ENCODE peak calls at places on chromosomes 1 and 21, in four cellular contexts. One of them, this sample, is unnamed.

GRCh38 chr21:33541105-33541711 is 709 bp downstream of the GART start:
- DNase-seq in prostate gland: no peak
- DNase-seq in fibroblast of the aortic adventitia: peak
- DNase-seq in activated CD8-positive, alpha-beta T cell treated with anti-CD3 and anti-CD28 coated beads for 36 hours: peak
- DNase-seq in this sample: no peak

GRCh38 chr1:151165281-151165737 is 393 bp downstream of the LYSMD1 start:
- DNase-seq in prostate gland: peak
- DNase-seq in fibroblast of the aortic adventitia: peak
- DNase-seq in activated CD8-positive, alpha-beta T cell treated with anti-CD3 and anti-CD28 coated beads for 36 hours: peak
- DNase-seq in this sample: no peak

GRCh38 chr21:15667824-15668223 is 62.0 kb upstream of the USP25 start:
- DNase-seq in prostate gland: no peak
- DNase-seq in fibroblast of the aortic adventitia: no peak
- DNase-seq in activated CD8-positive, alpha-beta T cell treated with anti-CD3 and anti-CD28 coated beads for 36 hours: no peak
- DNase-seq in this sample: no peak

GRCh38 chr1:116373451-116374339 is 651 bp downstream of the ATP1A1 start:
- DNase-seq in prostate gland: peak
- DNase-seq in fibroblast of the aortic adventitia: peak
- DNase-seq in activated CD8-positive, alpha-beta T cell treated with anti-CD3 and anti-CD28 coated beads for 36 hours: peak
- DNase-seq in this sample: peak

GRCh38 chr1:199866210-199866617 is 161.3 kb upstream of the NR5A2 start:
- DNase-seq in prostate gland: no peak
- DNase-seq in fibroblast of the aortic adventitia: no peak
- DNase-seq in activated CD8-positive, alpha-beta T cell treated with anti-CD3 and anti-CD28 coated beads for 36 hours: no peak
- DNase-seq in this sample: no peak

GRCh38 chr1:228471762-228472398 is 15.3 kb upstream of the RNF187 start:
- DNase-seq in prostate gland: no peak
- DNase-seq in fibroblast of the aortic adventitia: peak
- DNase-seq in activated CD8-positive, alpha-beta T cell treated with anti-CD3 and anti-CD28 coated beads for 36 hours: peak
- DNase-seq in this sample: no peak

GRCh38 chr1:76944942-76945341 is 77.7 kb downstream of the ST6GALNAC5 start:
- DNase-seq in prostate gland: no peak
- DNase-seq in fibroblast of the aortic adventitia: no peak
- DNase-seq in activated CD8-positive, alpha-beta T cell treated with anti-CD3 and anti-CD28 coated beads for 36 hours: no peak
- DNase-seq in this sample: no peak

GRCh38 chr1:235056937-235057336 is 71.7 kb downstream of the TOMM20 start:
- DNase-seq in prostate gland: no peak
- DNase-seq in fibroblast of the aortic adventitia: no peak
- DNase-seq in activated CD8-positive, alpha-beta T cell treated with anti-CD3 and anti-CD28 coated beads for 36 hours: peak
- DNase-seq in this sample: no peak

GRCh38 chr1:32471695-32472362 is 7.0 kb downstream of the ZBTB8B start:
- DNase-seq in prostate gland: no peak
- DNase-seq in fibroblast of the aortic adventitia: no peak
- DNase-seq in activated CD8-positive, alpha-beta T cell treated with anti-CD3 and anti-CD28 coated beads for 36 hours: no peak
- DNase-seq in this sample: no peak

GRCh38 chr1:14136152-14136763 is 436.3 kb downstream of the PRDM2 start:
- DNase-seq in prostate gland: no peak
- DNase-seq in fibroblast of the aortic adventitia: no peak
- DNase-seq in activated CD8-positive, alpha-beta T cell treated with anti-CD3 and anti-CD28 coated beads for 36 hours: no peak
- DNase-seq in this sample: no peak

GRCh38 chr21:39463308-39463707 is 11.5 kb downstream of the SH3BGR start:
- DNase-seq in prostate gland: no peak
- DNase-seq in fibroblast of the aortic adventitia: no peak
- DNase-seq in activated CD8-positive, alpha-beta T cell treated with anti-CD3 and anti-CD28 coated beads for 36 hours: no peak
- DNase-seq in this sample: no peak

GRCh38 chr1:199472025-199472424 is 555.5 kb upstream of the NR5A2 start:
- DNase-seq in prostate gland: no peak
- DNase-seq in fibroblast of the aortic adventitia: peak
- DNase-seq in activated CD8-positive, alpha-beta T cell treated with anti-CD3 and anti-CD28 coated beads for 36 hours: no peak
- DNase-seq in this sample: no peak

GRCh38 chr21:37631319-37632117 is 264.9 kb downstream of the DYRK1A start:
- DNase-seq in prostate gland: peak
- DNase-seq in fibroblast of the aortic adventitia: no peak
- DNase-seq in activated CD8-positive, alpha-beta T cell treated with anti-CD3 and anti-CD28 coated beads for 36 hours: peak
- DNase-seq in this sample: no peak

GRCh38 chr21:34690041-34690792 is 21.4 kb downstream of the CLIC6 start:
- DNase-seq in prostate gland: no peak
- DNase-seq in fibroblast of the aortic adventitia: no peak
- DNase-seq in activated CD8-positive, alpha-beta T cell treated with anti-CD3 and anti-CD28 coated beads for 36 hours: no peak
- DNase-seq in this sample: no peak

GRCh38 chr1:6570987-6571386 is 8.8 kb upstream of the ZBTB48 start:
- DNase-seq in prostate gland: no peak
- DNase-seq in fibroblast of the aortic adventitia: no peak
- DNase-seq in activated CD8-positive, alpha-beta T cell treated with anti-CD3 and anti-CD28 coated beads for 36 hours: no peak
- DNase-seq in this sample: no peak

GRCh38 chr1:91608876-91609275 is 108.2 kb downstream of the CDC7 start:
- DNase-seq in prostate gland: no peak
- DNase-seq in fibroblast of the aortic adventitia: peak
- DNase-seq in activated CD8-positive, alpha-beta T cell treated with anti-CD3 and anti-CD28 coated beads for 36 hours: no peak
- DNase-seq in this sample: no peak

GRCh38 chr1:3590951-3591865 is 20.1 kb downstream of the MEGF6 start:
- DNase-seq in prostate gland: no peak
- DNase-seq in fibroblast of the aortic adventitia: no peak
- DNase-seq in activated CD8-positive, alpha-beta T cell treated with anti-CD3 and anti-CD28 coated beads for 36 hours: peak
- DNase-seq in this sample: no peak

GRCh38 chr1:155974208-155975165 is 3.9 kb downstream of the ARHGEF2 start:
- DNase-seq in prostate gland: no peak
- DNase-seq in fibroblast of the aortic adventitia: no peak
- DNase-seq in activated CD8-positive, alpha-beta T cell treated with anti-CD3 and anti-CD28 coated beads for 36 hours: no peak
- DNase-seq in this sample: no peak

GRCh38 chr21:27571706-27572105 is 604.8 kb upstream of the ADAMTS5 start:
- DNase-seq in prostate gland: no peak
- DNase-seq in fibroblast of the aortic adventitia: no peak
- DNase-seq in activated CD8-positive, alpha-beta T cell treated with anti-CD3 and anti-CD28 coated beads for 36 hours: no peak
- DNase-seq in this sample: no peak

GRCh38 chr1:7403265-7404045 is 367.6 kb upstream of the VAMP3 start:
- DNase-seq in prostate gland: peak
- DNase-seq in fibroblast of the aortic adventitia: no peak
- DNase-seq in activated CD8-positive, alpha-beta T cell treated with anti-CD3 and anti-CD28 coated beads for 36 hours: no peak
- DNase-seq in this sample: no peak

GRCh38 chr1:24929091-24929875 is 793 bp downstream of the RUNX3 start:
- DNase-seq in prostate gland: no peak
- DNase-seq in fibroblast of the aortic adventitia: no peak
- DNase-seq in activated CD8-positive, alpha-beta T cell treated with anti-CD3 and anti-CD28 coated beads for 36 hours: peak
- DNase-seq in this sample: no peak

GRCh38 chr1:70504176-70504820 is 93.2 kb downstream of the CTH start:
- DNase-seq in prostate gland: no peak
- DNase-seq in fibroblast of the aortic adventitia: peak
- DNase-seq in activated CD8-positive, alpha-beta T cell treated with anti-CD3 and anti-CD28 coated beads for 36 hours: peak
- DNase-seq in this sample: no peak

GRCh38 chr1:159992161-159992560 is 38.1 kb upstream of the SLAMF9 start:
- DNase-seq in prostate gland: no peak
- DNase-seq in fibroblast of the aortic adventitia: no peak
- DNase-seq in activated CD8-positive, alpha-beta T cell treated with anti-CD3 and anti-CD28 coated beads for 36 hours: no peak
- DNase-seq in this sample: no peak

DNA sequence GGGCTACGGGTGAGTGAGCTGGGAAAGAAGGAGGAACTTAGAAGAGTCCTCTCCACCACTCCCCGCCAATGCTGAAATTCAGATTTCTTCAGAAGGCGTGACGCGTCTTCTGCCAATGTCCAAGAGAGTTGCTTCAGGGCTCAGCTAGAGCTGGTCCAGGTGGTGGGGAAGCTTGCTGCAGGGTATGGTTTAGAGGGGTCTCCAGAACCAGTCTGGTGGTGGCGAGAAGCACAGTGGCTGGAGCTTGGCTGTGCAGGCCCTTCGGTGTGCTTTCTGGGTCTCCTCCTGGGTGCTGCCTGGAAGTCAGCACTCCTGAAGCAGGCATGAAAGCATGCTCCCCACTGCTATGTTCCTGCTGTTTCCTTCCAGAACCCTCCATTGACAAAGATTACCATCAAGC is 387.2 kb downstream of the PTPRU start:
- DNase-seq in prostate gland: no peak
- DNase-seq in fibroblast of the aortic adventitia: no peak
- DNase-seq in activated CD8-positive, alpha-beta T cell treated with anti-CD3 and anti-CD28 coated beads for 36 hours: no peak
- DNase-seq in this sample: no peak
- TF ChIP-seq CTCF in prostate gland: no peak
- TF ChIP-seq CTCF in fibroblast of the aortic adventitia: no peak
- TF ChIP-seq CTCF in activated CD8-positive, alpha-beta T cell treated with anti-CD3 and anti-CD28 coated beads for 36 hours: no peak
- TF ChIP-seq CTCF in this sample: no peak

GRCh38 chr1:206696812-206697585 is 12.3 kb downstream of the MAPKAPK2 start:
- DNase-seq in prostate gland: no peak
- DNase-seq in fibroblast of the aortic adventitia: peak
- DNase-seq in activated CD8-positive, alpha-beta T cell treated with anti-CD3 and anti-CD28 coated beads for 36 hours: no peak
- DNase-seq in this sample: no peak

GRCh38 chr1:206700445-206701036 is 15.8 kb downstream of the MAPKAPK2 start:
- DNase-seq in prostate gland: no peak
- DNase-seq in fibroblast of the aortic adventitia: peak
- DNase-seq in activated CD8-positive, alpha-beta T cell treated with anti-CD3 and anti-CD28 coated beads for 36 hours: no peak
- DNase-seq in this sample: no peak

GRCh38 chr1:206698011-206698410 is 13.3 kb downstream of the MAPKAPK2 start:
- DNase-seq in prostate gland: no peak
- DNase-seq in fibroblast of the aortic adventitia: no peak
- DNase-seq in activated CD8-positive, alpha-beta T cell treated with anti-CD3 and anti-CD28 coated beads for 36 hours: no peak
- DNase-seq in this sample: no peak

GRCh38 chr1:206698990-206699586 is 14.4 kb downstream of the MAPKAPK2 start:
- DNase-seq in prostate gland: no peak
- DNase-seq in fibroblast of the aortic adventitia: no peak
- DNase-seq in activated CD8-positive, alpha-beta T cell treated with anti-CD3 and anti-CD28 coated beads for 36 hours: no peak
- DNase-seq in this sample: no peak

DNA sequence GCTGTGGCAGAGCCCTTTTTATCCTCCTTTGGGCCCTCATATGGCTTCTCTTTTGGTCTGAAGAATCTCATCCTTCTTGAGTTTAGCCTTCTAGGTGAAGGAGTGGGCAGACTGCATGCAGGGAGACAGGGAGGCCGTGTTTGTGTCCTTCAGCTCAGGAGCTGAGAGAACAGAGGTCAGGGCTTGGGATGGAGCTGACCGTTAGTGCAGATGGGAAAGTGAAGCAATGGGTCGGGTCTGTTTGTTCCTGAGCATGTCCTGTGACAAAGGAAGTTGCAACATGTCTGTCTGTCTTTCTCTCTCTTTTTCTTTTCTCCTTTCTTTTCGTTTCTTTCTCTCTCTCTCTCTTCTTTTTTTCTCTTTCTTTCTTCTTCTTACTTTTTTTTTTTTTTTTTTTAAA is 14.9 kb downstream of the MAPKAPK2 start:
- DNase-seq in prostate gland: no peak
- DNase-seq in fibroblast of the aortic adventitia: no peak
- DNase-seq in activated CD8-positive, alpha-beta T cell treated with anti-CD3 and anti-CD28 coated beads for 36 hours: no peak
- DNase-seq in this sample: no peak
- TF ChIP-seq CTCF in prostate gland: no peak
- TF ChIP-seq CTCF in fibroblast of the aortic adventitia: no peak
- TF ChIP-seq CTCF in activated CD8-positive, alpha-beta T cell treated with anti-CD3 and anti-CD28 coated beads for 36 hours: no peak
- TF ChIP-seq CTCF in this sample: no peak

GRCh38 chr1:202002447-202002846 is 7.9 kb upstream of the ELF3 start:
- DNase-seq in prostate gland: no peak
- DNase-seq in fibroblast of the aortic adventitia: no peak
- DNase-seq in activated CD8-positive, alpha-beta T cell treated with anti-CD3 and anti-CD28 coated beads for 36 hours: no peak
- DNase-seq in this sample: no peak
- TF ChIP-seq CTCF in prostate gland: no peak
- TF ChIP-seq CTCF in fibroblast of the aortic adventitia: no peak
- TF ChIP-seq CTCF in activated CD8-positive, alpha-beta T cell treated with anti-CD3 and anti-CD28 coated beads for 36 hours: no peak
- TF ChIP-seq CTCF in this sample: no peak

GRCh38 chr1:51543877-51544276 is 24.8 kb upstream of the EPS15 start:
- DNase-seq in prostate gland: no peak
- DNase-seq in fibroblast of the aortic adventitia: no peak
- DNase-seq in activated CD8-positive, alpha-beta T cell treated with anti-CD3 and anti-CD28 coated beads for 36 hours: no peak
- DNase-seq in this sample: no peak
- TF ChIP-seq CTCF in prostate gland: no peak
- TF ChIP-seq CTCF in fibroblast of the aortic adventitia: no peak
- TF ChIP-seq CTCF in activated CD8-positive, alpha-beta T cell treated with anti-CD3 and anti-CD28 coated beads for 36 hours: no peak
- TF ChIP-seq CTCF in this sample: no peak

GRCh38 chr1:119470958-119471357 is 36.1 kb upstream of the HSD3B1 start:
- DNase-seq in prostate gland: no peak
- DNase-seq in fibroblast of the aortic adventitia: no peak
- DNase-seq in activated CD8-positive, alpha-beta T cell treated with anti-CD3 and anti-CD28 coated beads for 36 hours: no peak
- DNase-seq in this sample: no peak
- TF ChIP-seq CTCF in prostate gland: no peak
- TF ChIP-seq CTCF in fibroblast of the aortic adventitia: no peak
- TF ChIP-seq CTCF in activated CD8-positive, alpha-beta T cell treated with anti-CD3 and anti-CD28 coated beads for 36 hours: no peak
- TF ChIP-seq CTCF in this sample: no peak